ENCODE peak calls at places on chromosomes 13 and 19, in eight cellular contexts. One of them, this sample, is unnamed.

GRCh38 chr13:73496711-73497110 is 437.9 kb downstream of the KLF5 start:
- DNase-seq in tibial nerve: no peak
- DNase-seq in A549: no peak
- DNase-seq in H1: no peak
- DNase-seq in transverse colon: no peak
- DNase-seq in SK-N-SH: no peak
- DNase-seq in sigmoid colon: no peak
- DNase-seq in stomach: no peak
- DNase-seq in this sample: no peak

GRCh38 chr19:39474139-39474620 is 6.5 kb upstream of the TIMM50 start:
- DNase-seq in tibial nerve: no peak
- DNase-seq in A549: peak; percentile 64
- DNase-seq in H1: peak; percentile 96
- DNase-seq in transverse colon: peak; percentile 50
- DNase-seq in SK-N-SH: peak; percentile 91
- DNase-seq in sigmoid colon: peak; percentile 79
- DNase-seq in stomach: peak; percentile 52
- DNase-seq in this sample: peak; percentile 38

GRCh38 chr19:4012092-4012974 is 4.8 kb downstream of the PIAS4 start:
- DNase-seq in tibial nerve: no peak
- DNase-seq in A549: no peak
- DNase-seq in H1: no peak
- DNase-seq in transverse colon: peak; percentile 38
- DNase-seq in SK-N-SH: peak; percentile 10
- DNase-seq in sigmoid colon: peak; percentile 85
- DNase-seq in stomach: peak; percentile 87
- DNase-seq in this sample: no peak

GRCh38 chr19:1469936-1470863 is 8.8 kb downstream of the C19orf25 start:
- DNase-seq in tibial nerve: no peak
- DNase-seq in A549: no peak
- DNase-seq in H1: peak; percentile 78
- DNase-seq in transverse colon: peak; percentile 67
- DNase-seq in SK-N-SH: no peak
- DNase-seq in sigmoid colon: no peak
- DNase-seq in stomach: peak; percentile 57
- DNase-seq in this sample: peak; percentile 55

GRCh38 chr13:113862766-113863510 is 938 bp downstream of the GAS6 start:
- DNase-seq in tibial nerve: no peak
- DNase-seq in A549: no peak
- DNase-seq in H1: peak; percentile 72
- DNase-seq in transverse colon: peak; percentile 76
- DNase-seq in SK-N-SH: peak; percentile 56
- DNase-seq in sigmoid colon: no peak
- DNase-seq in stomach: peak; percentile 77
- DNase-seq in this sample: peak; percentile 63

GRCh38 chr19:3613765-3614661 is 7.3 kb upstream of the TBXA2R start:
- DNase-seq in tibial nerve: no peak
- DNase-seq in A549: no peak
- DNase-seq in H1: no peak
- DNase-seq in transverse colon: no peak
- DNase-seq in SK-N-SH: no peak
- DNase-seq in sigmoid colon: no peak
- DNase-seq in stomach: no peak
- DNase-seq in this sample: peak; percentile 37

GRCh38 chr13:87172166-87172825 is 498.9 kb upstream of the SLITRK5 start:
- DNase-seq in tibial nerve: no peak
- DNase-seq in A549: no peak
- DNase-seq in H1: no peak
- DNase-seq in transverse colon: no peak
- DNase-seq in SK-N-SH: no peak
- DNase-seq in sigmoid colon: no peak
- DNase-seq in stomach: no peak
- DNase-seq in this sample: no peak

GRCh38 chr13:95502216-95502615 is 50.3 kb upstream of the CLDN10 start:
- DNase-seq in tibial nerve: no peak
- DNase-seq in A549: no peak
- DNase-seq in H1: no peak
- DNase-seq in transverse colon: no peak
- DNase-seq in SK-N-SH: no peak
- DNase-seq in sigmoid colon: no peak
- DNase-seq in stomach: no peak
- DNase-seq in this sample: no peak

GRCh38 chr19:28878862-28879566 is 333.9 kb downstream of the UQCRFS1 start:
- DNase-seq in tibial nerve: peak; percentile 33
- DNase-seq in A549: peak; percentile 83
- DNase-seq in H1: peak; percentile 80
- DNase-seq in transverse colon: peak; percentile 58
- DNase-seq in SK-N-SH: peak; percentile 62
- DNase-seq in sigmoid colon: peak; percentile 82
- DNase-seq in stomach: peak; percentile 77
- DNase-seq in this sample: peak; percentile 76

GRCh38 chr13:62799038-62799535 is 1383.4 kb upstream of the PCDH20 start:
- DNase-seq in tibial nerve: no peak
- DNase-seq in A549: no peak
- DNase-seq in H1: no peak
- DNase-seq in transverse colon: no peak
- DNase-seq in SK-N-SH: no peak
- DNase-seq in sigmoid colon: peak; percentile 55
- DNase-seq in stomach: no peak
- DNase-seq in this sample: no peak

GRCh38 chr13:37198629-37199028 is 93.2 kb upstream of the CSNK1A1L start:
- DNase-seq in tibial nerve: no peak
- DNase-seq in A549: no peak
- DNase-seq in H1: no peak
- DNase-seq in transverse colon: no peak
- DNase-seq in SK-N-SH: no peak
- DNase-seq in sigmoid colon: no peak
- DNase-seq in stomach: no peak
- DNase-seq in this sample: no peak

GRCh38 chr13:101382086-101382485 is 34.2 kb downstream of the NALCN start:
- DNase-seq in tibial nerve: no peak
- DNase-seq in A549: no peak
- DNase-seq in H1: no peak
- DNase-seq in transverse colon: no peak
- DNase-seq in SK-N-SH: no peak
- DNase-seq in sigmoid colon: no peak
- DNase-seq in stomach: no peak
- DNase-seq in this sample: no peak

GRCh38 chr13:91572944-91573535 is 174.6 kb downstream of the GPC5 start:
- DNase-seq in tibial nerve: no peak
- DNase-seq in A549: no peak
- DNase-seq in H1: no peak
- DNase-seq in transverse colon: no peak
- DNase-seq in SK-N-SH: no peak
- DNase-seq in sigmoid colon: no peak
- DNase-seq in stomach: no peak
- DNase-seq in this sample: no peak
- TF ChIP-seq EP300 in tibial nerve: no peak
- TF ChIP-seq EP300 in A549: no peak
- TF ChIP-seq EP300 in H1: no peak
- TF ChIP-seq EP300 in transverse colon: no peak
- TF ChIP-seq EP300 in SK-N-SH: no peak
- TF ChIP-seq EP300 in sigmoid colon: no peak
- TF ChIP-seq EP300 in stomach: no peak
- TF ChIP-seq EP300 in this sample: no peak

GRCh38 chr19:7326105-7326877 is 22.4 kb upstream of the ARHGEF18 start:
- DNase-seq in tibial nerve: no peak
- DNase-seq in A549: peak; percentile 38
- DNase-seq in H1: peak; percentile 90
- DNase-seq in transverse colon: peak; percentile 74
- DNase-seq in SK-N-SH: no peak
- DNase-seq in sigmoid colon: peak; percentile 4
- DNase-seq in stomach: no peak
- DNase-seq in this sample: no peak
- TF ChIP-seq CTCF in tibial nerve: no peak
- TF ChIP-seq CTCF in A549: peak; percentile 8
- TF ChIP-seq CTCF in H1: peak; percentile 78
- TF ChIP-seq CTCF in transverse colon: peak; percentile 51
- TF ChIP-seq CTCF in SK-N-SH: peak; percentile 40
- TF ChIP-seq CTCF in sigmoid colon: no peak
- TF ChIP-seq CTCF in stomach: no peak
- TF ChIP-seq CTCF in this sample: no peak

GRCh38 chr19:19064098-19064722 is 416 bp downstream of the SLC25A42 start:
- DNase-seq in tibial nerve: no peak
- DNase-seq in A549: peak; percentile 19
- DNase-seq in H1: no peak
- DNase-seq in transverse colon: peak; percentile 27
- DNase-seq in SK-N-SH: peak; percentile 91
- DNase-seq in sigmoid colon: no peak
- DNase-seq in stomach: no peak
- DNase-seq in this sample: peak; percentile 33

GRCh38 chr19:19064811-19065745 is 1.3 kb downstream of the SLC25A42 start:
- DNase-seq in tibial nerve: no peak
- DNase-seq in A549: no peak
- DNase-seq in H1: no peak
- DNase-seq in transverse colon: peak; percentile 36
- DNase-seq in SK-N-SH: peak; percentile 56
- DNase-seq in sigmoid colon: no peak
- DNase-seq in stomach: no peak
- DNase-seq in this sample: no peak

GRCh38 chr19:19063183-19064097 is at the start of gene SLC25A42:
- DNase-seq in tibial nerve: peak; percentile 99
- DNase-seq in A549: peak; percentile 97
- DNase-seq in H1: peak; percentile 100
- DNase-seq in transverse colon: peak; percentile 99
- DNase-seq in SK-N-SH: peak; percentile 99
- DNase-seq in sigmoid colon: peak; percentile 100
- DNase-seq in stomach: peak; percentile 99
- DNase-seq in this sample: peak; percentile 99

GRCh38 chr19:19068659-19069509 is 5.1 kb downstream of the SLC25A42 start:
- DNase-seq in tibial nerve: no peak
- DNase-seq in A549: no peak
- DNase-seq in H1: no peak
- DNase-seq in transverse colon: no peak
- DNase-seq in SK-N-SH: no peak
- DNase-seq in sigmoid colon: no peak
- DNase-seq in stomach: no peak
- DNase-seq in this sample: no peak

GRCh38 chr19:19067276-19068072 is 3.7 kb downstream of the SLC25A42 start:
- DNase-seq in tibial nerve: no peak
- DNase-seq in A549: no peak
- DNase-seq in H1: no peak
- DNase-seq in transverse colon: no peak
- DNase-seq in SK-N-SH: no peak
- DNase-seq in sigmoid colon: no peak
- DNase-seq in stomach: no peak
- DNase-seq in this sample: no peak
- TF ChIP-seq EP300 in tibial nerve: no peak
- TF ChIP-seq EP300 in A549: no peak
- TF ChIP-seq EP300 in H1: no peak
- TF ChIP-seq EP300 in transverse colon: no peak
- TF ChIP-seq EP300 in SK-N-SH: no peak
- TF ChIP-seq EP300 in sigmoid colon: no peak
- TF ChIP-seq EP300 in stomach: no peak
- TF ChIP-seq EP300 in this sample: no peak

GRCh38 chr19:40605201-40605971 is 4.2 kb downstream of the LTBP4 start:
- DNase-seq in tibial nerve: peak; percentile 61
- DNase-seq in A549: peak; percentile 96
- DNase-seq in H1: peak; percentile 81
- DNase-seq in transverse colon: peak; percentile 93
- DNase-seq in SK-N-SH: peak; percentile 78
- DNase-seq in sigmoid colon: peak; percentile 86
- DNase-seq in stomach: peak; percentile 86
- DNase-seq in this sample: peak; percentile 80
- TF ChIP-seq CTCF in tibial nerve: no peak
- TF ChIP-seq CTCF in A549: peak; percentile 81
- TF ChIP-seq CTCF in H1: no peak
- TF ChIP-seq CTCF in transverse colon: no peak
- TF ChIP-seq CTCF in SK-N-SH: peak; percentile 35
- TF ChIP-seq CTCF in sigmoid colon: no peak
- TF ChIP-seq CTCF in stomach: no peak
- TF ChIP-seq CTCF in this sample: no peak

GRCh38 chr19:49188626-49189200 is 31.1 kb downstream of the TRPM4 start:
- DNase-seq in tibial nerve: no peak
- DNase-seq in A549: no peak
- DNase-seq in H1: peak; percentile 62
- DNase-seq in transverse colon: no peak
- DNase-seq in SK-N-SH: no peak
- DNase-seq in sigmoid colon: no peak
- DNase-seq in stomach: no peak
- DNase-seq in this sample: no peak

GRCh38 chr19:49189259-49189658 is 31.7 kb downstream of the TRPM4 start:
- DNase-seq in tibial nerve: no peak
- DNase-seq in A549: no peak
- DNase-seq in H1: no peak
- DNase-seq in transverse colon: no peak
- DNase-seq in SK-N-SH: no peak
- DNase-seq in sigmoid colon: no peak
- DNase-seq in stomach: no peak
- DNase-seq in this sample: no peak

GRCh38 chr19:49190781-49191180 is 33.2 kb downstream of the TRPM4 start:
- DNase-seq in tibial nerve: no peak
- DNase-seq in A549: no peak
- DNase-seq in H1: no peak
- DNase-seq in transverse colon: no peak
- DNase-seq in SK-N-SH: no peak
- DNase-seq in sigmoid colon: no peak
- DNase-seq in stomach: no peak
- DNase-seq in this sample: no peak

GRCh38 chr19:49182848-49183375 is 25.3 kb downstream of the TRPM4 start:
- DNase-seq in tibial nerve: no peak
- DNase-seq in A549: no peak
- DNase-seq in H1: no peak
- DNase-seq in transverse colon: no peak
- DNase-seq in SK-N-SH: no peak
- DNase-seq in sigmoid colon: no peak
- DNase-seq in stomach: no peak
- DNase-seq in this sample: no peak

GRCh38 chr19:49186108-49186507 is 28.5 kb downstream of the TRPM4 start:
- DNase-seq in tibial nerve: no peak
- DNase-seq in A549: no peak
- DNase-seq in H1: no peak
- DNase-seq in transverse colon: no peak
- DNase-seq in SK-N-SH: no peak
- DNase-seq in sigmoid colon: no peak
- DNase-seq in stomach: no peak
- DNase-seq in this sample: no peak
- TF ChIP-seq EP300 in tibial nerve: no peak
- TF ChIP-seq EP300 in A549: no peak
- TF ChIP-seq EP300 in H1: no peak
- TF ChIP-seq EP300 in transverse colon: no peak
- TF ChIP-seq EP300 in SK-N-SH: no peak
- TF ChIP-seq EP300 in sigmoid colon: no peak
- TF ChIP-seq EP300 in stomach: no peak
- TF ChIP-seq EP300 in this sample: no peak

GRCh38 chr13:85970727-85971126 is 171.5 kb upstream of the SLITRK6 start:
- DNase-seq in tibial nerve: no peak
- DNase-seq in A549: no peak
- DNase-seq in H1: no peak
- DNase-seq in transverse colon: no peak
- DNase-seq in SK-N-SH: no peak
- DNase-seq in sigmoid colon: no peak
- DNase-seq in stomach: no peak
- DNase-seq in this sample: no peak
- TF ChIP-seq CTCF in tibial nerve: no peak
- TF ChIP-seq CTCF in A549: peak; percentile 8
- TF ChIP-seq CTCF in H1: no peak
- TF ChIP-seq CTCF in transverse colon: no peak
- TF ChIP-seq CTCF in SK-N-SH: peak; percentile 47
- TF ChIP-seq CTCF in sigmoid colon: no peak
- TF ChIP-seq CTCF in stomach: no peak
- TF ChIP-seq CTCF in this sample: no peak

GRCh38 chr13:44818428-44818827 is 170.8 kb downstream of the NUFIP1 start:
- DNase-seq in tibial nerve: no peak
- DNase-seq in A549: peak; percentile 54
- DNase-seq in H1: no peak
- DNase-seq in transverse colon: no peak
- DNase-seq in SK-N-SH: peak; percentile 69
- DNase-seq in sigmoid colon: no peak
- DNase-seq in stomach: no peak
- DNase-seq in this sample: no peak
- TF ChIP-seq EP300 in tibial nerve: no peak
- TF ChIP-seq EP300 in A549: no peak
- TF ChIP-seq EP300 in H1: no peak
- TF ChIP-seq EP300 in transverse colon: no peak
- TF ChIP-seq EP300 in SK-N-SH: peak; percentile 9
- TF ChIP-seq EP300 in sigmoid colon: no peak
- TF ChIP-seq EP300 in stomach: no peak
- TF ChIP-seq EP300 in this sample: no peak

This sample was measured in ovary.